ENCODE peak calls at places on chromosomes 12 and 14, in nine cellular contexts. Z, A, M, S, V, D, U, Q and G are unnamed samples.
A peak's percentile ranks its signal among the peaks of the same experiment; 100 is the strongest.

GRCh38 chr12:60920841-60921495 is 1325.1 kb downstream of the SLC16A7 start:
- DNase-seq in U (no peak), S (no peak), D (no peak), A (no peak), M (peak; percentile 5), Q (no peak), V (no peak), Z (no peak), G (no peak)

GRCh38 chr14:94014375-94014774 is 11.8 kb upstream of the OTUB2 start:
- DNase-seq in A (no peak), U (no peak), V (no peak), S (no peak), Z (no peak), Q (no peak), M (no peak), D (no peak), G (no peak)

GRCh38 chr12:57233357-57234232 is 4.1 kb downstream of the SHMT2 start:
- DNase-seq in U (peak; percentile 20), V (no peak), D (no peak), A (no peak), Z (peak; percentile 24), S (no peak), M (peak; percentile 42), Q (no peak), G (no peak)

GRCh38 chr12:58633479-58633878 is 286.8 kb downstream of the LRIG3 start:
- DNase-seq in V (no peak), Q (no peak), A (no peak), D (no peak), U (no peak), S (no peak), M (peak; percentile 26), Z (no peak), G (peak; percentile 48)

GRCh38 chr12:55861871-55862270 is 19.1 kb upstream of the MMP19 start:
- DNase-seq in M (no peak), D (no peak), U (no peak), S (no peak), Z (no peak), Q (no peak), A (no peak), V (no peak), G (no peak)

GRCh38 chr12:108349245-108349644 is 10.1 kb upstream of the CMKLR1 start:
- DNase-seq in S (no peak), U (peak; percentile 29), A (no peak), Q (no peak), V (no peak), Z (no peak), M (peak; percentile 56), D (no peak), G (no peak)

GRCh38 chr12:51914034-51914923 is 7.0 kb downstream of the ACVRL1 start:
- DNase-seq in M (no peak), V (no peak), Z (no peak), Q (no peak), D (no peak), U (no peak), A (no peak), S (no peak), G (no peak)

GRCh38 chr14:51727526-51727925 is 75.8 kb downstream of the FRMD6 start:
- DNase-seq in S (no peak), Z (no peak), V (no peak), A (no peak), M (no peak), U (no peak), Q (no peak), D (no peak), G (peak; percentile 82)

GRCh38 chr12:114684098-114684869 is at the start of gene TBX3:
- DNase-seq in U (peak; percentile 96), Q (no peak), Z (peak; percentile 94), D (peak; percentile 27), V (peak; percentile 95), M (peak; percentile 100), S (peak; percentile 99), A (peak; percentile 98), G (peak; percentile 1)

DNA sequence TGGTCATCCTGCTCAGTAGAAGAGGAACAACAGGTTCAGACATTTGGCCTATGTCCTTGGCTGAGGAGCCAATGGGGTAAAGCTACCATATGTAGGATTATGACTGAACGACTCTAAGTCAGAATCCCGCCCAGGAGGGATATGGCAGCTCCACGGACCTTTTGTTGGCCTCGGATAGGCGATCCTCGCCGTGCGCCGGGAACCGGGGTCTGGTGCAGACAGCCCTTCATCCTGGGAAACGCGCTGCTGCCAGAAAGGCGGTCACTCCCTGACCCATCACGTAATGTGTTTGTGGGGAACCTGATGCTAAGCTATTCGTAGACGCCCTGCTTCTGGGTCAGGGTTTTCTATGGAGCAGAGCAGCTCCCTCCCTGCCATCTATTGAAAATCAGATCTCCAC is 178.9 kb upstream of the ALG10B start:
- DNase-seq in D (no peak), Z (no peak), U (no peak), A (no peak), M (no peak), V (no peak), S (no peak), Q (no peak), G (no peak)
- H3K4me3 ChIP-seq in D (no peak overlapping the region), Z (no peak overlapping the region), U (no peak overlapping the region), A (no peak overlapping the region), M (no peak overlapping the region), V (no peak overlapping the region), S (no peak overlapping the region), Q (no peak overlapping the region), G (no peak overlapping the region)

GRCh38 chr12:53074290-53074998 is 4.7 kb downstream of the SPRYD3 start:
- DNase-seq in U (peak; percentile 20), Z (no peak), V (no peak), D (no peak), M (no peak), Q (no peak), S (no peak), A (no peak), G (no peak)

GRCh38 chr12:53077030-53077429 is 2.2 kb downstream of the SPRYD3 start:
- DNase-seq in D (no peak), V (no peak), M (no peak), S (no peak), Z (no peak), Q (peak; percentile 26), A (no peak), U (no peak), G (no peak)

GRCh38 chr12:53074999-53075370 is 4.2 kb downstream of the SPRYD3 start:
- DNase-seq in V (no peak), U (peak; percentile 20), A (no peak), Z (no peak), S (no peak), M (no peak), Q (peak; percentile 40), D (no peak), G (no peak)

GRCh38 chr12:53078425-53079225 is 565 bp downstream of the SPRYD3 start:
- DNase-seq in D (no peak), M (no peak), Z (no peak), V (peak; percentile 63), U (peak; percentile 16), S (no peak), A (no peak), Q (peak; percentile 73), G (peak; percentile 34)

DNA sequence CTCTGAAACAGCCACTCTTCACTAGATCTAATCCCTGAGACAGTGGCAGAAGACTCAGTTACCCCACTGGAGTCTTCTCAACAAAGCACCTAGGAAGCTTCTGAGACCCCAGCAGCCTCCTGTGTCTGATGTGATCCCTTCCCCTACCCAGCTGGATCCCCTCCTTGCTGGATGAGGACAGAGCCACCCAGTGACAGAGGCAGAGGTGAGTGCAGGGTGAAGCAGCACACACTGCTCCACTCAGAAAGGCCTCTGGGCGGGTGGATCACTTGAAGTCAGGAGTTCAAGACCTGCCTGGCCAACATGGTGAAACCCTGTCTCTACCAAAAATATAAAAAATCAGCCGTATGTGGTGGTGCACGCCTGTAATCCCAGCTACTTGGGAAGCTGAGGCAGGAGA is 2.7 kb downstream of the SPRYD3 start:
- DNase-seq in Z (no peak), A (no peak), U (peak; percentile 10), M (no peak), D (no peak), V (no peak), Q (no peak), S (no peak), G (no peak)
- H3K4me3 ChIP-seq in Z (no peak overlapping the region), A (no peak overlapping the region), U (no peak overlapping the region), M (no peak overlapping the region), D (no peak overlapping the region), V (no peak overlapping the region), Q (no peak overlapping the region), S (no peak overlapping the region), G (no peak overlapping the region)

DNA sequence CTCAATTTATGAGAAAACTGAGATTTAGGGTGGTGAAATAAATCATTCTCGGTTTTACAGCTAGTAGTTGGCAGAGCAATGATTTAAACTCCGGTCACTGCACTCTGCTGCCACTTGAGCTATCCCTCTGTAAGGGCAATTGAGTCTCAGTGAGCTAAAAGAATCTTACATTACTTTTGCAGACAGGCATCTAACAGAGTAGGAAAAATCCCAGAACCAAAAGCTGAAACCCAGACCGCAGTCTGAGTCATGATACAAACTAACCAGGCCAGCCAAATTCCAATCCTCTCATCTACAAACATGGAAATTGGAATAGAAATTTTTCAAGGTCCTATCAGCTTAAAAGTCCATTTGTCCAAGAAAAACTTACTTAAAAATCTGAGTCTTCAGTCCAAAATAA is 73.7 kb downstream of the ANKS1B start:
- DNase-seq in V (no peak), S (peak; percentile 81), M (peak; percentile 83), U (peak; percentile 21), A (peak; percentile 65), D (peak; percentile 63), Z (no peak), Q (no peak), G (no peak)
- H3K4me3 ChIP-seq in V (no peak overlapping the region), S (no peak overlapping the region), M (no peak overlapping the region), U (no peak overlapping the region), A (no peak overlapping the region), D (no peak overlapping the region), Z (no peak overlapping the region), Q (no peak overlapping the region), G (no peak overlapping the region)

GRCh38 chr12:125228519-125229260 is 163.5 kb downstream of the AACS start:
- DNase-seq in V (no peak), S (no peak), D (no peak), A (no peak), U (no peak), Z (no peak), Q (no peak), M (no peak), G (no peak)
- H3K4me3 ChIP-seq in V (no peak overlapping the region), S (no peak overlapping the region), D (no peak overlapping the region), A (no peak overlapping the region), U (no peak overlapping the region), Z (no peak overlapping the region), Q (no peak overlapping the region), M (no peak overlapping the region), G (no peak overlapping the region)